ENCODE peak calls at places on chromosomes 3 and 15, in five cellular contexts. Y is K562, U is H1, A is HepG2, O is SK-N-SH. G is an unnamed sample.

GRCh38 chr3:57977755-57978715 is 30.2 kb upstream of the FLNB start:
- DNase-seq in Y (no peak), U (no peak), A (peak; percentile 67), O (peak; percentile 30), G (no peak)

GRCh38 chr3:113659121-113659531 is 37.3 kb downstream of the USF3 start:
- DNase-seq in A (no peak), U (no peak), O (no peak), Y (no peak), G (no peak)

GRCh38 chr3:55718475-55718874 is 231.4 kb upstream of the WNT5A start:
- DNase-seq in U (no peak), A (no peak), Y (no peak), O (peak; percentile 11), G (no peak)

GRCh38 chr3:98901032-98901464 is 447 bp downstream of the DCBLD2 start:
- DNase-seq in Y (peak; percentile 39), A (peak; percentile 32), U (peak; percentile 79), O (peak; percentile 77), G (peak; percentile 8)

GRCh38 chr15:68310811-68311463 is 33.4 kb downstream of the FEM1B start:
- DNase-seq in A (no peak), Y (no peak), U (peak; percentile 49), O (no peak), G (no peak)

GRCh38 chr3:184636774-184637316 is 75.0 kb downstream of the MAGEF1 start:
- DNase-seq in Y (no peak), U (no peak), A (no peak), O (peak; percentile 38), G (peak; percentile 92)

GRCh38 chr3:117103645-117104044 is 394.1 kb downstream of the TUSC7 start:
- DNase-seq in A (no peak), U (no peak), Y (no peak), O (no peak), G (no peak)

GRCh38 chr3:180117381-180118163 is 80.8 kb upstream of the PEX5L start:
- DNase-seq in U (no peak), A (no peak), O (no peak), Y (no peak), G (no peak)

GRCh38 chr15:73856458-73857192 is 16.7 kb upstream of the TBC1D21 start:
- DNase-seq in U (no peak), A (no peak), O (peak; percentile 27), Y (no peak), G (no peak)

GRCh38 chr15:100665570-100665969 is 63.2 kb downstream of the ASB7 start:
- DNase-seq in A (no peak), Y (no peak), O (no peak), U (no peak), G (no peak)

GRCh38 chr3:23626442-23626841 is 179.3 kb upstream of the UBE2E1 start:
- DNase-seq in Y (no peak), U (no peak), O (no peak), A (no peak), G (no peak)

GRCh38 chr15:42091753-42092665 is 2.4 kb downstream of the PLA2G4D start:
- DNase-seq in Y (no peak), A (peak; percentile 72), U (no peak), O (no peak), G (no peak)

GRCh38 chr3:117059990-117060338 is 350.4 kb downstream of the TUSC7 start:
- DNase-seq in U (no peak), A (no peak), Y (no peak), O (peak; percentile 10), G (no peak)

GRCh38 chr3:147117631-147118030 is 288.7 kb downstream of the ZIC4 start:
- DNase-seq in U (no peak), O (no peak), A (no peak), Y (no peak), G (no peak)

GRCh38 chr3:147118611-147119010 is 287.7 kb downstream of the ZIC4 start:
- DNase-seq in A (no peak), U (no peak), Y (no peak), O (no peak), G (no peak)

GRCh38 chr3:147120029-147120428 is 286.3 kb downstream of the ZIC4 start:
- DNase-seq in U (no peak), A (peak; percentile 16), Y (no peak), O (peak; percentile 2), G (no peak)

GRCh38 chr3:147113293-147114045 is 292.9 kb downstream of the ZIC4 start:
- DNase-seq in A (no peak), U (no peak), Y (no peak), O (no peak), G (no peak)

DNA sequence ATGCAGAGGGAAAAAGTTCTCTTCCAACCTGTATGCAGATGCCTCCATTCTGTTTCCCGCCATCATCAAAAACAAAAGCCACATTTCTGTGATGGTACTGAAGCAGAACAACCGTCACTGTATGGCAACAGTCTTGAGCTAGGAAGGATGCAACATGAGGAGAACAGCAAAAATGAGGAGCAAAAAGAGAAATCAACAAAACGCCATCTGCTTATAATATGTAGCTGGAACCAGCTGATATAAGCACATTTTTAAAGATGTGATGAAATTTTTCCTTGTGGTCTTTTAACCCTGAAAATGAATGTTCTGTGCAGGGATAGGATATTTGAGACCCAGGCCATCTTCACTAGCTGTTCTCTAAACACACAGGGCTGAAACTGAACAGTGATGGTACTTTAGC is 287.0 kb downstream of the ZIC4 start:
- DNase-seq in A (no peak), O (no peak), Y (no peak), U (no peak), G (no peak)
- TF ChIP-seq POLR2AphosphoS5 in A (no peak), O (no peak), Y (no peak), U (no peak), G (no peak)

GRCh38 chr3:112199622-112200316 is 66.7 kb upstream of the GCSAM start:
- DNase-seq in U (no peak), A (no peak), O (no peak), Y (no peak), G (no peak)
- TF ChIP-seq GABPA in U (no peak), A (no peak), O (no peak), Y (no peak), G (no peak)

DNA sequence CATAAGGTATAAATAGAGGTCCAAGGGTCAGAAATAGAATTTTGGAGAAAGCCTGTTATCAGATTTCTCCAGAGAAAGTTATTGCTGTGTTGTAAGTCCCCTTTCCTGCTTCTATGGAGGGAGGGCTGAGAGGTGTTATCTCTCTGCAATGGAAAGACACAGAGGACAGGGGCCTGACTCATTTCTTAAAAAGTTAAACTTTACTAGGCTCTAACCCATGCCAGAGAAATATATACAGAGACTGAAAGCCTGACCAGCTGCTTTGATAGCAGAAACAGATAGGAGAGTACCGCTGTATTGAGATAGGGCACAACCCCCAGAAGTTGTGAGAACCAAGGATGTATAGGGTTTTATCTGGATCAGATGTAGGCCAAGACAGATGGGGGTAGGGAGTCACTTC is 466.7 kb downstream of the FGF12 start:
- DNase-seq in O (no peak), U (no peak), A (no peak), Y (no peak), G (no peak)
- TF ChIP-seq POLR2AphosphoS5 in O (no peak), U (no peak), A (no peak), Y (no peak), G (no peak)

GRCh38 chr3:45078910-45079522 is 52.9 kb downstream of the CLEC3B start:
- DNase-seq in U (no peak), O (no peak), A (no peak), Y (peak; percentile 60), G (no peak)

GRCh38 chr3:45079715-45080114 is 53.6 kb downstream of the CLEC3B start:
- DNase-seq in A (no peak), U (no peak), Y (no peak), O (no peak), G (no peak)

GRCh38 chr3:45071075-45071474 is 45.0 kb downstream of the CLEC3B start:
- DNase-seq in O (no peak), U (no peak), A (no peak), Y (no peak), G (no peak)

GRCh38 chr3:45080824-45081223 is 54.7 kb downstream of the CLEC3B start:
- DNase-seq in A (no peak), O (no peak), U (no peak), Y (no peak), G (no peak)

DNA sequence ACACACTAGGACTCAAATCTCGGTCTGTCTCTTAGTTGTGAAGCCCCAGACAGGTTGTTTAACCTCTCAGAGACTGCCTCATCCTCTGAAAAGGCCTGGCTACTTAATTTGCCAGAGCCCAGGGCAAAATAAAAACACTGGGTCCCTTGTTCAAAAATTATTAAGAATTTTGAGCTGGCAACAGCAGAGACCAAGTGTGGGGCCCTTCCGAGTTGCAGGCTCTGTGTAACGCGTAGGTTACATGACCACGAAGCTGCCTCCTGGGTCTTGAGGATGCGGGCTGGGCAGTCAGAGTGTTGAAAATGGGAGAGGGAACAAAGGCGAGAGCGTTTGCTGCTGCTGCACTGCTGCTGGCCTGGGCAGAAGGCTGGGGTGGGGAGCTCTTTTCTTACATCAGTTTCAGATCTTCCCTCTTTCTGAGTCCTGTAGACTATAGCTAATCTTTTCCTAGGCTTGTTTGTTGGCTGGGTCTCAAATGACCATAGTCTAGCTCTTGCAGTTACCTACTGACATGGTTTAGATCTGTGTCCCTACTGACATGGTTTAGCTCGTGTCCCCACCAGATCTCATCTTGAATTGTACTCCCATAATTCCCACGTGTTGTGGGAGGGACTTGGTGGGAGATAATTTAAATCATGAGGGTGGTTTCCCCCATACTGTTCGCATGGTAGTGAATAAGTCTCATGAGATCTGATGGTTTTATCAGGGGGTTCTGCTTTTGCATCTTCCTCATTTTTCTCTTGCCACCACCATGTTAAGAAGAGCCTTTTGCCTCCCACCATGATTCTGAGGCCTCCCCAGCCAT is 49.9 kb downstream of the CLEC3B start:
- DNase-seq in A (no peak), Y (no peak), U (no peak), O (no peak), G (no peak)
- TF ChIP-seq GABPA in A (no peak), Y (no peak), U (no peak), O (no peak), G (no peak)